ENCODE peak calls at places on chromosome 1, in six cellular contexts. G is upper lobe of right lung, C is PC-3, J is cardiac muscle cell, V is GM23338, E is A549. B is an unnamed sample.

GRCh38 chr1:1943834-1944570 is 24.9 kb upstream of the TMEM52 start:
- DNase-seq in V (peak; percentile 81), C (peak; percentile 74), E (peak; percentile 71), J (peak; percentile 42), G (peak; percentile 82), B (peak; percentile 22)

GRCh38 chr1:235708390-235708962 is 58.9 kb upstream of the GNG4 start:
- DNase-seq in V (no peak), J (no peak), E (peak; percentile 45), G (no peak), C (peak; percentile 91), B (peak; percentile 6)

GRCh38 chr1:87942165-87942564 is 613.5 kb downstream of the LMO4 start:
- DNase-seq in G (no peak), C (no peak), V (no peak), J (no peak), E (no peak), B (no peak)

GRCh38 chr1:210302501-210302900 is 26.2 kb upstream of the HHAT start:
- DNase-seq in J (no peak), E (no peak), G (no peak), C (no peak), V (no peak), B (no peak)

GRCh38 chr1:202029171-202029665 is 18.8 kb downstream of the ELF3 start:
- DNase-seq in V (no peak), J (peak; percentile 51), G (no peak), C (peak; percentile 88), E (peak; percentile 75), B (peak; percentile 29)

GRCh38 chr1:150972417-150972940 is 2.2 kb downstream of the CERS2 start:
- DNase-seq in E (no peak), V (no peak), J (no peak), G (no peak), C (no peak), B (no peak)

GRCh38 chr1:52603301-52603675 is 1.1 kb downstream of the GPX7 start:
- DNase-seq in C (no peak), V (no peak), E (no peak), J (peak; percentile 31), G (no peak), B (no peak)

GRCh38 chr1:155107309-155108283 is 20.1 kb upstream of the EFNA1 start:
- DNase-seq in J (no peak), C (no peak), G (no peak), V (no peak), E (no peak), B (no peak)

GRCh38 chr1:206575165-206575893 is 36.9 kb downstream of the EIF2D start:
- DNase-seq in V (peak; percentile 22), G (no peak), C (no peak), E (no peak), J (peak; percentile 98), B (peak; percentile 32)

GRCh38 chr1:38502772-38503171 is 356.8 kb downstream of the RRAGC start:
- DNase-seq in J (peak; percentile 8), V (peak; percentile 90), E (no peak), G (no peak), C (no peak), B (no peak)

GRCh38 chr1:118461154-118461553 is 276.1 kb upstream of the SPAG17 start:
- DNase-seq in E (no peak), C (no peak), J (no peak), V (peak; percentile 20), G (no peak), B (no peak)

GRCh38 chr1:185929759-185930158 is 195.6 kb downstream of the HMCN1 start:
- DNase-seq in C (no peak), G (no peak), E (no peak), J (no peak), V (no peak), B (no peak)
- H3K27ac ChIP-seq in C (no peak overlapping the region), G (no peak overlapping the region), E (no peak overlapping the region), J (no peak overlapping the region), V (no peak overlapping the region), B (no peak overlapping the region)

GRCh38 chr1:180623579-180624347 is 8.1 kb upstream of the XPR1 start:
- DNase-seq in C (peak; percentile 28), V (peak; percentile 80), E (peak; percentile 35), G (no peak), J (peak; percentile 61), B (peak; percentile 38)

GRCh38 chr1:180630408-180631196 is 1.2 kb upstream of the XPR1 start:
- DNase-seq in G (no peak), E (no peak), V (no peak), J (no peak), C (no peak), B (no peak)

GRCh38 chr1:180626711-180627110 is 5.1 kb upstream of the XPR1 start:
- DNase-seq in E (no peak), V (no peak), C (no peak), G (no peak), J (no peak), B (no peak)

GRCh38 chr1:180628646-180629045 is 3.2 kb upstream of the XPR1 start:
- DNase-seq in G (no peak), J (no peak), C (no peak), V (no peak), E (no peak), B (no peak)

DNA sequence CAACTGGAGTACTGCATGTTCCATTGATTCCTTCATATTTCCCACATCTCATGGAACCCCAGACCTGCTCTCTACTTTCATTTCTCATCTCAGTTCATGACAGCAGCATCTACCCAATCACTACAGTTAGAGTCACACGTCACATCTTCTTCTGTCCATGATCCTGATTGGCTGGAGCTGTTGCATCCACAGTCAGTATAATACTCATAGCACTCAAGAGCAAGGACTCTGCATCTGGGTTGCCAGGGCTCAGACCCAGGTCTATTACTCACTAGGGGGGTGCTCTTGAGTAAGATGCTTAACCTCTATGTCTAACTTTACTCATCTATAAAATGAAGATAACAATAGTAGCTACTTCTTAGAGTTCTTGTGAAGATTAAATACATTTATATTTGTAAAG is 4.4 kb upstream of the XPR1 start:
- DNase-seq in G (no peak), V (no peak), E (no peak), J (peak; percentile 23), C (no peak), B (no peak)
- H3K4me3 ChIP-seq in G (no peak overlapping the region), V (no peak overlapping the region), E (no peak overlapping the region), J (no peak overlapping the region), C (no peak overlapping the region), B (no peak overlapping the region)

GRCh38 chr1:35646043-35646442 is 4.7 kb upstream of the PSMB2 start:
- DNase-seq in J (no peak), G (no peak), E (peak; percentile 31), V (peak; percentile 60), C (peak; percentile 34), B (no peak)
- TF ChIP-seq CTCF in J (peak; percentile 5), G (no peak), E (no peak), V (peak; percentile 31), C (peak; percentile 44), B (peak; percentile 49)

GRCh38 chr1:183721041-183721440 is 67.9 kb upstream of the APOBEC4 start:
- DNase-seq in C (no peak), G (no peak), E (no peak), J (no peak), V (no peak), B (no peak)

GRCh38 chr1:183711691-183712401 is 58.7 kb upstream of the APOBEC4 start:
- DNase-seq in G (no peak), C (no peak), J (peak; percentile 63), V (no peak), E (no peak), B (peak; percentile 30)

GRCh38 chr1:183719976-183720497 is 66.9 kb upstream of the APOBEC4 start:
- DNase-seq in G (no peak), E (no peak), C (no peak), V (no peak), J (peak; percentile 40), B (no peak)

GRCh38 chr1:183719289-183719688 is 66.2 kb upstream of the APOBEC4 start:
- DNase-seq in G (no peak), J (no peak), V (no peak), C (peak; percentile 43), E (no peak), B (no peak)

GRCh38 chr1:183716286-183716685 is 63.2 kb upstream of the APOBEC4 start:
- DNase-seq in G (no peak), J (no peak), V (no peak), C (no peak), E (no peak), B (no peak)
- H3K27ac ChIP-seq in G (no peak overlapping the region), J (no peak overlapping the region), V (no peak overlapping the region), C (no peak overlapping the region), E (peak overlapping the region; percentile 1), B (no peak overlapping the region)

DNA sequence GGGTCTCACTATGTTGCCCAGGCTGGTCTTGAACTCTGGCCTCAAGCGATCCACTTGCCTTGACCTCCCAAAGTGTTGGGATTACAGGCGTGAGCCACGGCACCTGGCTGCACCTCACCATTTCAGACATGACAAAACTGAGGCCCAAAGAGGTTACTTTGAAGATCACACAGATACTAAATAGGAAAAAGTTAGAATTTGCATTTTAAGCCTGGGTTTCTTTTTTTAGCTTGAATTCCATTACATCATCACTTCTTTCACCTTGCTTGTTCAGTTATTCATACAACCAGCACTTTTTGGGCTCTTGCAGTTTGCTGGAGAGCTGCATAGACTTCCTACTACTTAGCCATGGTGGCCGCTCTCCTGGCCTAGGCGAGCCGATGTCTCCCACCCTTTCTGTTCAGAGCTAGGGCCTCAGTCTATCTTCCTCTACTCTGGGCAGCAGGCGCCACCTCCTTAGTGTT is 16.3 kb upstream of the CD2 start:
- DNase-seq in C (no peak), E (no peak), V (no peak), J (no peak), G (no peak), B (no peak)
- H3K4me3 ChIP-seq in C (no peak overlapping the region), E (no peak overlapping the region), V (no peak overlapping the region), J (no peak overlapping the region), G (no peak overlapping the region), B (no peak overlapping the region)

GRCh38 chr1:187549540-187549939 is 720.8 kb downstream of the PLA2G4A start:
- DNase-seq in G (no peak), V (no peak), J (no peak), C (no peak), E (no peak), B (no peak)

DNA sequence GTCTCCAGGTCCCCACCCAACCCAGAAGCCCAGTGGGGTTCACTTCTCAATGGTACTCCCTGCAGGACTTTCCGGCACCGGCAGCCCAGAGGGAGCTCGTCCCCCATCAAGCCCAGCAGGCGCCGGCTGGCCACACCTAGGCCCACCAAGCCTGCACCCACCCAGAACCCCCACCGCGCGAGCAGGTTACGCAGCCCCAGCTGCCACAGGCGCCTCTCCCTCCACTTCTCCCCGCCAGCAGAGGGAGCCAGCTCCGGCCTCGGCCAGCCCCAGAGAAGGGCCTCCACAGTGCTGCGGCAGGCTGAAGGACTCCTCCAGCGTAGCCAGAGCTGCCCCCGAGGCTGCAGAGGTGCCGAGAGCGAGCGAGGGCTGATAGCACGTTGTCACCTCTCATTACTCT is 722.3 kb downstream of the PLA2G4A start:
- DNase-seq in J (no peak), E (no peak), V (peak; percentile 44), C (no peak), G (no peak), B (no peak)
- TF ChIP-seq CTCF in J (no peak), E (no peak), V (peak; percentile 52), C (peak; percentile 19), G (no peak), B (no peak)

DNA sequence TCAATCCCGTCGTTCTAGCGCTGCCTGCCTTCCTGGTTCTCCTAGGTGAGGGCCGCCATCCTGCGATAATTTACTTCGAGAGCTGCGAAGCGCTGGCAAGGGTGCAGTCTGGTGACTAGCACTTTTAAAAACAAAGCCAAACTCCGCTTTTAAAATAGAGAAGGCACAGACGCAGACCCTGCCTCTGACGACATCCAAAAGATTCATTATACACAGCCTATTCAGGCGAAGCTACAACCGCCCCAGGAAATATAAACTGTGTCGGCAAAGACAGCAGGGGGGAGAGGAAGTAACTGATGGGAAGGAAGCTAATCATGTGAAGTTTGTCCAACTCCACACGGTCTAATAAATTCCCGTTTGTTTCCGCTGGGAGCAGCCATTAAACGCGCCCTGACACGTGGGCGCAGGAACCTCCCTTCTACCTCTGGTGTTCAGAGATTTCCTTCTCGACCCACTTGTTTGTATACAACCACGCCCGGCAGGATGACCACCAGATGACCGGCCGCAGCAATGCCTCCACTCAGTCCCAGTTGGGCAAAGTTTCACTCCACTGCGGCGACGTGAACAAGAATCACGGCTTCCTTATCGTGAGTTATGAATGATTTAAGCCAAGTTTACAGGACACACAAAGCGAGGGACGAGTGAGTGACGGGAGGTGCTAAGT is 1.3 kb downstream of the GNG12 start:
- DNase-seq in C (peak; percentile 85), E (peak; percentile 67), G (peak; percentile 76), V (peak; percentile 47), J (peak; percentile 77), B (peak; percentile 69)
- H3K27ac ChIP-seq in C (peak overlapping the region; percentile 81), E (peak overlapping the region; percentile 99), G (peak overlapping the region; percentile 83), V (no peak overlapping the region), J (peak overlapping the region; percentile 18), B (peak overlapping the region; percentile 97)

B was measured in brain microvascular endothelial cell.